ENCODE peak calls at places on chromosomes 16 and 17, in five cellular contexts. E is A549, X is heart left ventricle, M is tibial nerve, F is uterus. Q is an unnamed sample.
A peak's percentile ranks its signal among the peaks of the same experiment; 100 is the strongest.

GRCh38 chr17:82876149-82876548 is 36.3 kb upstream of the ZNF750 start:
- DNase-seq in E (no peak), X (peak; percentile 56), M (no peak), F (peak; percentile 57), Q (no peak)

GRCh38 chr17:79017546-79017945 is 6.4 kb upstream of the C1QTNF1 start:
- DNase-seq in E (no peak), X (no peak), M (no peak), F (no peak), Q (no peak)

GRCh38 chr16:2343211-2343610 is 2.7 kb upstream of the ABCA3 start:
- DNase-seq in E (no peak), X (no peak), M (no peak), F (no peak), Q (no peak)

GRCh38 chr17:38978180-38978579 is 11.0 kb upstream of the FBXO47 start:
- DNase-seq in E (no peak), X (no peak), M (no peak), F (no peak), Q (no peak)

GRCh38 chr17:50210249-50211225 is 9.1 kb upstream of the COL1A1 start:
- DNase-seq in E (peak; percentile 85), X (peak; percentile 93), M (peak; percentile 15), F (peak; percentile 95), Q (no peak)

GRCh38 chr17:74972107-74972972 is at the start of gene HID1:
- DNase-seq in E (peak; percentile 88), X (peak; percentile 47), M (no peak), F (no peak), Q (peak; percentile 89)

GRCh38 chr16:1509307-1510221 is 16.4 kb downstream of the TELO2 start:
- DNase-seq in E (no peak), X (peak; percentile 88), M (no peak), F (peak; percentile 44), Q (no peak)

GRCh38 chr16:4416200-4417032 is at the start of gene CORO7:
- DNase-seq in E (peak; percentile 93), X (peak; percentile 98), M (peak; percentile 95), F (peak; percentile 95), Q (peak; percentile 94)

DNA sequence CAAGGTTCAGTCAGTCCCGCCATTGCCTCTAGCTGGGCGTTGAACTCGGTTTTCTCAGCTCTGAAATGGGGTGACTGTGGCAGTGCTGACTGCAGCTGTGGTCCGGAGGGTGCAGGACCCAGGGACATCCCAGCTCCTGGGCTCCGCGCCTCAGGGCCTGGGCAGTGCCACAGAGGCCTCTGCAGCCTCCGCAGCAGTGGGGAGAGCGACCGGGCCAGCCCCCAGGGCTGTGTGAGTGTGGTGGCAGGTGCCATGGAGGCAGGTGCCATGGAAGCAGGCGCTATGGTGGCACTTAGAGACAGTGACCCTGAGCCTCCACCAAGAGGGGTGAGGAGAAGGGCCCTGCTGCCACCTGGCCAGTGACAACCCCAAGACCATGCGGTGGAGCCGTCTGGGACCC is 30.9 kb downstream of the ZNF469 start:
- DNase-seq in E (no peak), X (no peak), M (no peak), F (no peak), Q (no peak)
- TF ChIP-seq POLR2A in E (no peak), X (no peak), M (no peak), F (no peak), Q (no peak)

DNA sequence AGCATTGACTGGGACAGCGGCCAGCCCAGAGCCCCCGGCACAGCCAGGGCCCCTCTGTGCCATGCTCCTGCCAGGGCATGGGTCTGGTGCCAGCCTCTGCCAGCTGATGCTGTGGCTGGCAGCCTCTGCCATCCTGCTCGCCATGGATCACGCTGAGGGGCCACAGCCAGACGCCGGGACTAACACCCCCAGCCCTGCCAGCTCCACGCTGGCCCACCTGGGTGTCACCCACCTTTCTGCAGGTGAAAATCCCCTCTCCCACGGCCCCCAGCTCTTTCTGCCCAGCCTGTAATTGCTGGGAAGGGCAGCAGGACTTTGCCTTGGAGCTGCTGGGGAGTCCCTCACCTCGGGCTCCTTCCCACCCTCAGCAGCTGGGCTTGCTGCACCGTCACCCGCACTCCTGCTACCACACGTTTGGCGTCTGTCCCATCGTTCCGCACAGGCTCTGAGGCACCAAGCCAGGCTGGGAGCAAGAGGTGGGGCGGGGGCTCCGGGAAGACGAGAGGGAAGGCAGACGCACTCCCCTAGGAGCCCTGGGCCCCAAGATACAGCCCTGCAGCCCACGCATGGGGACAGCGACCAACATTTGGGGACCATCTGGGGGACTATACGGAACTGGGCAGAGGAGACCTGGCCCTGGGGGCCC is 42.0 kb upstream of the ACSF3 start:
- DNase-seq in E (no peak), X (peak; percentile 21), M (no peak), F (no peak), Q (no peak)
- H3K4me3 ChIP-seq in E (no peak overlapping the region), X (no peak overlapping the region), M (no peak overlapping the region), F (no peak overlapping the region), Q (peak overlapping the region; percentile 52)

GRCh38 chr17:36731091-36731490 is 129.7 kb downstream of the MRM1 start:
- DNase-seq in E (no peak), X (no peak), M (no peak), F (no peak), Q (peak; percentile 67)

GRCh38 chr17:36732351-36732750 is 131.0 kb downstream of the MRM1 start:
- DNase-seq in E (no peak), X (no peak), M (no peak), F (no peak), Q (no peak)

GRCh38 chr17:36730095-36730808 is 128.9 kb downstream of the MRM1 start:
- DNase-seq in E (no peak), X (no peak), M (no peak), F (no peak), Q (no peak)

GRCh38 chr17:36728030-36728991 is 126.9 kb downstream of the MRM1 start:
- DNase-seq in E (no peak), X (no peak), M (no peak), F (no peak), Q (no peak)

GRCh38 chr17:36731806-36732205 is 130.4 kb downstream of the MRM1 start:
- DNase-seq in E (no peak), X (no peak), M (no peak), F (no peak), Q (no peak)
- H3K4me1 ChIP-seq in E (no peaks in the 10 kb centered on the region), X (no peaks in the 10 kb centered on the region), M (no peaks in the 10 kb centered on the region), F (no peaks in the 10 kb centered on the region), Q (no peaks in the 10 kb centered on the region)

DNA sequence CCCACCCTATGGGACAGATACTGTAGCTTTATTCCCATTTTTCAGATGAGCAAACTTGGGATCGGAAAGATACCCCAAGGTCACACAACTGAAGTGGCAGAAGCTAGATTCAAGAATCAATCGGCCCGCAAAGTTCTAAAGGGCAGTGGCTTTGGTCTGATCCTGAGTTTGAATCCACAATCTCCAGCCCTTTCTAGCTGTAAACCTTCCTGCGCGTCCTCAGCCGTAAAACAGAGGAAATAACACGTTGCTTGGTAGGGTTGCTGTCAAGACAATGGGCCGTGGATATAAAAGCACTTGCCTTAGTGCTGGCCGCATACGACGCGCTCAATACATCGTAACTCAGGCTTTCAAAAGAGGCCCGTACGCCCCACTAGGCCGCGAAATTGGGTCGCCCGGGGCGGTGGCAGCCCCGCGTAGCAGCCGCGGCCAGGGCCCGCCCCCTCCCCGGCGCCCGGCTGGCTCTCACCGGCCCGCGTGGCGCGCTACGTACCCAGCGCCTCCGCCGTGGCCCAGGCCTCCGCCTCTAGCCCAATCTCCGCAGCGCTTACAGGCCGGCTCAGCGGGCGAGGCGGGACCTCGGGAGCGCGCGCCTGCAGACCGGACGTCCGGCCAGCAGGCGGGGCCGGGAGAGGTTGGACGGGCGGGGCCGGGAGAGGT is at the start of gene DCAKD:
- DNase-seq in E (peak; percentile 93), X (peak; percentile 96), M (peak; percentile 89), F (peak; percentile 90), Q (peak; percentile 90)
- TF ChIP-seq POLR2A in E (peak; percentile 75), X (no peak), M (peak; percentile 82), F (peak; percentile 66), Q (peak; percentile 43)

GRCh38 chr17:80992948-80993624 is 1.4 kb downstream of the CHMP6 start:
- DNase-seq in E (no peak), X (no peak), M (no peak), F (no peak), Q (no peak)
- H3K4me3 ChIP-seq in E (peak overlapping the region; percentile 92), X (no peak overlapping the region), M (no peak overlapping the region), F (peak overlapping the region; percentile 97), Q (peak overlapping the region; percentile 93)

DNA sequence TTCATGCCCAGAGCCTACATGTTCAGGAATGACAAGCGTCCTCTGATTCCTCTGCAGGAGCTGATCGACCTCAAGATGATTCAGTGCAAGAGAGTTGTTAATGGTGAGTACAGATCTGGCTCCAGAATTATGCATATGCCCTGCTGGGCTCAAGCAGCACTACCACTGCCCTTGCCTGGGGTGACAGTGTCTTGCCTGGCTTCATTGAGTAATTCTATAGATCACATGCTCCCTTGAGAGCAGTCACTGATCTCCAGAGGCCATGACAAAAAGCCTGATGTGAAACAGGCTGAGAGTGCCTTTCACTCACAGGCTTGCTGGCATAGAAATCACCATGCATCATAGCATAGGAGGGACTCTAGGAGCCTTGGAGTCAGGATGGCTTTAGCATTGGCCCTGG is 26.4 kb downstream of the DUS2 start:
- DNase-seq in E (no peak), X (no peak), M (no peak), F (no peak), Q (no peak)
- H3K4me1 ChIP-seq in E (no peaks in the 10 kb centered on the region), X (no peaks in the 10 kb centered on the region), M (no peaks in the 10 kb centered on the region), F (no peaks in the 10 kb centered on the region), Q (no peaks in the 10 kb centered on the region)

DNA sequence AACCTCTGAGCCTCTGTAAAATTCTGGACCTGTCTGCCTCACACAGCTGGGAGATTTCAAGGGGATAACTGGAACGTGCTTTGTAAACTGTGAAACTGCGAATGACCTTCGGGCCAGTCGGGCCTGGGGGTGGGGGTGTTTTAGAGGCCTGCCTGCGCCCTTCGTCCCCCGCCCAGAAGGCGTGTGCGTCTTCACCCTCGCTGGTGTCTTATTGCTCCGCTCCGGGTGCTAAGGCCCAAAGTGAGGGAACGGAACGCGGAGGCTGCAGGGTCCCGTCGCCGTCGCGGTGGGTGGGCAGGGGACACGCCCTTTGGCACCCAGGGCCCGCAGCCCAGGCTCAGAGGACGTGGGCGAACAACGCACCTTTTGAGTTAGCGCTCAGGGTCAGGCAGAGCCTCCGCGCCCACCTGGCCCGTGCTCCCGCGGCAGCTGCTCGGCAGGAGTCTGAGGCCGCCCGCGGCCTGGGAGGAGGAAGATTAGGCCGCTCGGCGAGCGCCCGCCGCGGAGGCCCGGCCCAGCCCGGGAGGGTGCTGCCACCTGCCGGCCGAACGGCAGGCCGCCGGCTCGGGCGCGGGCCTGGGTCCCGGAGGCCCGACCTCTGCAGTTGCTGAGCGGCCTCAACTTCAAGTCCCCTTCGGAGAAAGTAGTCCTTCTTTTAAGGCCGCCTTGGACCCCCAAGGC is 29.7 kb downstream of the DCAKD start:
- DNase-seq in E (peak; percentile 93), X (peak; percentile 70), M (peak; percentile 37), F (peak; percentile 52), Q (peak; percentile 72)
- TF ChIP-seq POLR2A in E (no peak), X (no peak), M (no peak), F (no peak), Q (no peak)